ENCODE peak calls at places on chromosomes 5 and 9, in seven cellular contexts. One of them, this sample, is unnamed.
A peak's percentile ranks its signal among the peaks of the same experiment; 100 is the strongest.

GRCh38 chr9:72356019-72356653 is 8.9 kb downstream of the ZFAND5 start:
- DNase-seq in IMR-90: no peak
- DNase-seq in mesenchymal stem cell: peak; percentile 44
- DNase-seq in H1: no peak
- DNase-seq in neuronal stem cell: no peak
- DNase-seq in mesendoderm: no peak
- DNase-seq in H9: no peak
- DNase-seq in this sample: no peak

GRCh38 chr5:40799248-40799647 is 1.1 kb upstream of the PRKAA1 start:
- DNase-seq in mesendoderm: no peak
- DNase-seq in H1: no peak
- DNase-seq in IMR-90: peak; percentile 33
- DNase-seq in neuronal stem cell: no peak
- DNase-seq in mesenchymal stem cell: no peak
- DNase-seq in H9: no peak
- DNase-seq in this sample: no peak

GRCh38 chr5:83184534-83184933 is 107.2 kb downstream of the XRCC4 start:
- DNase-seq in H1: no peak
- DNase-seq in IMR-90: no peak
- DNase-seq in mesendoderm: no peak
- DNase-seq in mesenchymal stem cell: peak; percentile 5
- DNase-seq in H9: no peak
- DNase-seq in neuronal stem cell: no peak
- DNase-seq in this sample: peak; percentile 18

GRCh38 chr5:143734381-143734780 is 77.6 kb upstream of the HMHB1 start:
- DNase-seq in neuronal stem cell: no peak
- DNase-seq in mesendoderm: no peak
- DNase-seq in IMR-90: no peak
- DNase-seq in H9: no peak
- DNase-seq in mesenchymal stem cell: no peak
- DNase-seq in H1: no peak
- DNase-seq in this sample: no peak

GRCh38 chr5:27908341-27908740 is 870.0 kb upstream of the CDH9 start:
- DNase-seq in H1: no peak
- DNase-seq in mesendoderm: peak; percentile 0
- DNase-seq in IMR-90: no peak
- DNase-seq in mesenchymal stem cell: no peak
- DNase-seq in neuronal stem cell: no peak
- DNase-seq in H9: no peak
- DNase-seq in this sample: peak; percentile 34

GRCh38 chr9:91207481-91207888 is 154.2 kb downstream of the AUH start:
- DNase-seq in neuronal stem cell: no peak
- DNase-seq in H9: no peak
- DNase-seq in mesenchymal stem cell: peak; percentile 92
- DNase-seq in IMR-90: peak; percentile 88
- DNase-seq in H1: no peak
- DNase-seq in mesendoderm: no peak
- DNase-seq in this sample: peak; percentile 57

GRCh38 chr9:88782931-88783451 is 208.3 kb upstream of the S1PR3 start:
- DNase-seq in H1: no peak
- DNase-seq in H9: no peak
- DNase-seq in neuronal stem cell: peak; percentile 82
- DNase-seq in mesendoderm: no peak
- DNase-seq in mesenchymal stem cell: no peak
- DNase-seq in IMR-90: peak; percentile 48
- DNase-seq in this sample: peak; percentile 45

GRCh38 chr9:35563791-35564197 is 41.3 kb upstream of the TESK1 start:
- DNase-seq in H1: no peak
- DNase-seq in mesenchymal stem cell: no peak
- DNase-seq in neuronal stem cell: peak; percentile 32
- DNase-seq in mesendoderm: peak; percentile 29
- DNase-seq in IMR-90: no peak
- DNase-seq in H9: peak; percentile 65
- DNase-seq in this sample: no peak

GRCh38 chr9:89750117-89750551 is 145.3 kb downstream of the GADD45G start:
- DNase-seq in IMR-90: no peak
- DNase-seq in mesendoderm: peak; percentile 21
- DNase-seq in neuronal stem cell: peak; percentile 26
- DNase-seq in H1: no peak
- DNase-seq in mesenchymal stem cell: no peak
- DNase-seq in H9: peak; percentile 37
- DNase-seq in this sample: peak; percentile 3

GRCh38 chr5:134468921-134469400 is 56.5 kb upstream of the JADE2 start:
- DNase-seq in H9: no peak
- DNase-seq in IMR-90: no peak
- DNase-seq in neuronal stem cell: no peak
- DNase-seq in H1: no peak
- DNase-seq in mesendoderm: no peak
- DNase-seq in mesenchymal stem cell: no peak
- DNase-seq in this sample: no peak

GRCh38 chr9:91378695-91379127 is 17.0 kb upstream of the AUH start:
- DNase-seq in mesendoderm: peak; percentile 35
- DNase-seq in H1: no peak
- DNase-seq in neuronal stem cell: no peak
- DNase-seq in IMR-90: peak; percentile 72
- DNase-seq in mesenchymal stem cell: peak; percentile 71
- DNase-seq in H9: no peak
- DNase-seq in this sample: peak; percentile 61

GRCh38 chr5:24591426-24591825 is 53.4 kb downstream of the CDH10 start:
- DNase-seq in IMR-90: no peak
- DNase-seq in mesenchymal stem cell: no peak
- DNase-seq in H9: no peak
- DNase-seq in neuronal stem cell: no peak
- DNase-seq in mesendoderm: no peak
- DNase-seq in H1: no peak
- DNase-seq in this sample: no peak

GRCh38 chr9:78189461-78189860 is 46.4 kb upstream of the CEP78 start:
- DNase-seq in mesenchymal stem cell: no peak
- DNase-seq in neuronal stem cell: no peak
- DNase-seq in mesendoderm: no peak
- DNase-seq in H9: no peak
- DNase-seq in H1: no peak
- DNase-seq in IMR-90: no peak
- DNase-seq in this sample: peak; percentile 12

GRCh38 chr9:95505676-95506437 is 10.9 kb downstream of the PTCH1 start:
- DNase-seq in H1: no peak
- DNase-seq in H9: peak; percentile 61
- DNase-seq in IMR-90: peak; percentile 63
- DNase-seq in mesenchymal stem cell: peak; percentile 72
- DNase-seq in mesendoderm: peak; percentile 78
- DNase-seq in neuronal stem cell: peak; percentile 79
- DNase-seq in this sample: peak; percentile 33

GRCh38 chr9:34884732-34885131 is 73.4 kb upstream of the PHF24 start:
- DNase-seq in mesenchymal stem cell: no peak
- DNase-seq in H1: no peak
- DNase-seq in neuronal stem cell: no peak
- DNase-seq in mesendoderm: no peak
- DNase-seq in H9: no peak
- DNase-seq in IMR-90: no peak
- DNase-seq in this sample: no peak

GRCh38 chr5:108459661-108460170 is 77.8 kb upstream of the FBXL17 start:
- DNase-seq in IMR-90: no peak
- DNase-seq in mesendoderm: peak; percentile 54
- DNase-seq in neuronal stem cell: no peak
- DNase-seq in H9: no peak
- DNase-seq in mesenchymal stem cell: no peak
- DNase-seq in H1: no peak
- DNase-seq in this sample: peak; percentile 79

GRCh38 chr9:86341007-86341491 is 13.2 kb downstream of the TUT7 start:
- DNase-seq in mesendoderm: no peak
- DNase-seq in H1: no peak
- DNase-seq in neuronal stem cell: no peak
- DNase-seq in H9: no peak
- DNase-seq in IMR-90: no peak
- DNase-seq in mesenchymal stem cell: no peak
- DNase-seq in this sample: peak; percentile 18

GRCh38 chr5:141867139-141867538 is 11.1 kb downstream of the PCDH1 start:
- DNase-seq in IMR-90: no peak
- DNase-seq in mesenchymal stem cell: no peak
- DNase-seq in mesendoderm: no peak
- DNase-seq in neuronal stem cell: no peak
- DNase-seq in H1: no peak
- DNase-seq in H9: no peak
- DNase-seq in this sample: no peak

GRCh38 chr9:123031963-123032362 is 1.5 kb upstream of the GPR21 start:
- DNase-seq in H9: no peak
- DNase-seq in H1: no peak
- DNase-seq in neuronal stem cell: no peak
- DNase-seq in IMR-90: no peak
- DNase-seq in mesendoderm: no peak
- DNase-seq in mesenchymal stem cell: no peak
- DNase-seq in this sample: no peak

GRCh38 chr5:108381955-108382783 is at the start of gene FBXL17:
- DNase-seq in IMR-90: peak; percentile 90
- DNase-seq in mesenchymal stem cell: peak; percentile 97
- DNase-seq in H1: peak; percentile 86
- DNase-seq in H9: peak; percentile 98
- DNase-seq in mesendoderm: peak; percentile 98
- DNase-seq in neuronal stem cell: peak; percentile 85
- DNase-seq in this sample: peak; percentile 95

GRCh38 chr9:32011049-32011448 is 373.4 kb upstream of the ACO1 start:
- DNase-seq in H1: no peak
- DNase-seq in IMR-90: no peak
- DNase-seq in neuronal stem cell: no peak
- DNase-seq in H9: no peak
- DNase-seq in mesendoderm: peak; percentile 3
- DNase-seq in mesenchymal stem cell: no peak
- DNase-seq in this sample: no peak

GRCh38 chr9:127942152-127943010 is 4.7 kb upstream of the DPM2 start:
- DNase-seq in IMR-90: peak; percentile 54
- DNase-seq in H9: peak; percentile 86
- DNase-seq in mesendoderm: peak; percentile 77
- DNase-seq in H1: no peak
- DNase-seq in neuronal stem cell: peak; percentile 61
- DNase-seq in mesenchymal stem cell: peak; percentile 66
- DNase-seq in this sample: peak; percentile 73

GRCh38 chr9:99572529-99572928 is 249.2 kb upstream of the NR4A3 start:
- DNase-seq in mesendoderm: no peak
- DNase-seq in neuronal stem cell: no peak
- DNase-seq in mesenchymal stem cell: no peak
- DNase-seq in IMR-90: no peak
- DNase-seq in H9: no peak
- DNase-seq in H1: no peak
- DNase-seq in this sample: no peak

GRCh38 chr5:173507171-173507570 is 109.3 kb downstream of the BOD1 start:
- DNase-seq in mesendoderm: no peak
- DNase-seq in neuronal stem cell: no peak
- DNase-seq in mesenchymal stem cell: no peak
- DNase-seq in H1: no peak
- DNase-seq in H9: no peak
- DNase-seq in IMR-90: no peak
- DNase-seq in this sample: no peak

GRCh38 chr5:66207800-66208561 is 63.9 kb downstream of the SREK1 start:
- DNase-seq in H1: no peak
- DNase-seq in mesenchymal stem cell: no peak
- DNase-seq in H9: no peak
- DNase-seq in mesendoderm: peak; percentile 23
- DNase-seq in IMR-90: no peak
- DNase-seq in neuronal stem cell: no peak
- DNase-seq in this sample: peak; percentile 26

GRCh38 chr9:129987047-129987446 is 55.9 kb downstream of the FNBP1 start:
- DNase-seq in IMR-90: peak; percentile 23
- DNase-seq in H9: no peak
- DNase-seq in H1: no peak
- DNase-seq in mesenchymal stem cell: no peak
- DNase-seq in mesendoderm: no peak
- DNase-seq in neuronal stem cell: no peak
- DNase-seq in this sample: no peak
- H3K4me1 ChIP-seq in IMR-90: peaks cover 11% of the 10 kb centered on the region
- H3K4me1 ChIP-seq in H9: peaks cover 2% of the 10 kb centered on the region
- H3K4me1 ChIP-seq in H1: peaks cover 6% of the 10 kb centered on the region
- H3K4me1 ChIP-seq in mesenchymal stem cell: peaks cover 7% of the 10 kb centered on the region
- H3K4me1 ChIP-seq in mesendoderm: no peaks in the 10 kb centered on the region
- H3K4me1 ChIP-seq in neuronal stem cell: no peaks in the 10 kb centered on the region
- H3K4me1 ChIP-seq in this sample: peaks cover 4% of the 10 kb centered on the region

DNA sequence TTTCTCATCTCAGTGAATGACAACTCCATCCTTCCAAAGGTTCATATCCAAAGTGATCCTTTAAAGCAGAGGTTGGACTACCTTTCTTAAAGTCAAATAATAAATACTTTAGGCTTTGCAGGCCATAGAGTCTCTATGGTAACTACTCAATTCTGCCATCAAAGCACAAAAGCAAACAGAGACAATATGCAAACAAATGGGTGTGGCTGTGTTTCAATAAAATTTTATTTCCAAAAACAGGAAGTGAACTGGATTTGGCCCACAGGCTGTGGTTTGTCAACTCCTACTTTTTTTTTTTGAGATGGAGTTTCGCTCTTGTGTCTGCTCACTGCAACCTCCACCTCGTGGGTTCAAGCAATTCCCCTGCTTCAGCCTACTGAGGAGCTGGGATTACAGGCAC is 134.0 kb downstream of the CDK5RAP2 start:
- DNase-seq in H9: no peak
- DNase-seq in mesendoderm: no peak
- DNase-seq in H1: no peak
- DNase-seq in mesenchymal stem cell: no peak
- DNase-seq in neuronal stem cell: no peak
- DNase-seq in IMR-90: no peak
- DNase-seq in this sample: no peak
- H3K23ac ChIP-seq in H9: no peak overlapping the region
- H3K23ac ChIP-seq in mesendoderm: no peak overlapping the region
- H3K23ac ChIP-seq in H1: no peak overlapping the region
- H3K23ac ChIP-seq in mesenchymal stem cell: no peak overlapping the region
- H3K23ac ChIP-seq in neuronal stem cell: no peak overlapping the region
- H3K23ac ChIP-seq in IMR-90: no peak overlapping the region
- H3K23ac ChIP-seq in this sample: no peak overlapping the region

GRCh38 chr9:981491-981898 is 5.0 kb downstream of the DMRT3 start:
- DNase-seq in IMR-90: no peak
- DNase-seq in H1: no peak
- DNase-seq in H9: peak; percentile 78
- DNase-seq in neuronal stem cell: no peak
- DNase-seq in mesenchymal stem cell: no peak
- DNase-seq in mesendoderm: peak; percentile 72
- DNase-seq in this sample: no peak

GRCh38 chr9:978117-978830 is 1.8 kb downstream of the DMRT3 start:
- DNase-seq in H1: no peak
- DNase-seq in mesenchymal stem cell: no peak
- DNase-seq in IMR-90: no peak
- DNase-seq in mesendoderm: peak; percentile 21
- DNase-seq in H9: no peak
- DNase-seq in neuronal stem cell: no peak
- DNase-seq in this sample: no peak

GRCh38 chr9:979983-980382 is 3.5 kb downstream of the DMRT3 start:
- DNase-seq in H9: no peak
- DNase-seq in H1: no peak
- DNase-seq in mesendoderm: no peak
- DNase-seq in mesenchymal stem cell: no peak
- DNase-seq in neuronal stem cell: no peak
- DNase-seq in IMR-90: no peak
- DNase-seq in this sample: no peak

GRCh38 chr9:982660-983240 is 6.3 kb downstream of the DMRT3 start:
- DNase-seq in H9: no peak
- DNase-seq in neuronal stem cell: no peak
- DNase-seq in mesenchymal stem cell: no peak
- DNase-seq in IMR-90: peak; percentile 4
- DNase-seq in H1: no peak
- DNase-seq in mesendoderm: no peak
- DNase-seq in this sample: peak; percentile 38

GRCh38 chr9:980621-981020 is 4.2 kb downstream of the DMRT3 start:
- DNase-seq in H9: no peak
- DNase-seq in mesendoderm: no peak
- DNase-seq in neuronal stem cell: no peak
- DNase-seq in H1: no peak
- DNase-seq in mesenchymal stem cell: no peak
- DNase-seq in IMR-90: no peak
- DNase-seq in this sample: no peak
- H3K4me1 ChIP-seq in H9: no peaks in the 10 kb centered on the region
- H3K4me1 ChIP-seq in mesendoderm: no peaks in the 10 kb centered on the region
- H3K4me1 ChIP-seq in neuronal stem cell: peaks cover 7% of the 10 kb centered on the region
- H3K4me1 ChIP-seq in H1: peaks cover 5% of the 10 kb centered on the region
- H3K4me1 ChIP-seq in mesenchymal stem cell: peaks cover 11% of the 10 kb centered on the region
- H3K4me1 ChIP-seq in IMR-90: no peaks in the 10 kb centered on the region
- H3K4me1 ChIP-seq in this sample: peaks cover 9% of the 10 kb centered on the region

GRCh38 chr5:159877894-159878448 is 38.3 kb upstream of the ADRA1B start:
- DNase-seq in H9: no peak
- DNase-seq in neuronal stem cell: no peak
- DNase-seq in H1: no peak
- DNase-seq in IMR-90: no peak
- DNase-seq in mesendoderm: no peak
- DNase-seq in mesenchymal stem cell: no peak
- DNase-seq in this sample: peak; percentile 26
- H3K23ac ChIP-seq in H9: no peak overlapping the region
- H3K23ac ChIP-seq in neuronal stem cell: no peak overlapping the region
- H3K23ac ChIP-seq in H1: no peak overlapping the region
- H3K23ac ChIP-seq in IMR-90: no peak overlapping the region
- H3K23ac ChIP-seq in mesendoderm: no peak overlapping the region
- H3K23ac ChIP-seq in mesenchymal stem cell: no peak overlapping the region
- H3K23ac ChIP-seq in this sample: no peak overlapping the region